ENCODE peak calls at places on chromosomes 6 and 20, in nine cellular contexts. Z is IMR-90; H is Calu3; A is CD8-positive, alpha-beta T cell; Y is AG10803; B is B cell; U is endodermal cell; F is GM06990; G is retinal pigment epithelial cell. Q is an unnamed sample.

GRCh38 chr6:40990301-40990700 is 48.7 kb downstream of the UNC5CL start:
- DNase-seq in U (no peak), B (no peak), Y (no peak), H (no peak), A (no peak), G (no peak), Z (no peak), F (no peak), Q (peak; percentile 26)

GRCh38 chr6:5302995-5303622 is 41.8 kb downstream of the FARS2 start:
- DNase-seq in B (peak; percentile 73), G (no peak), A (peak; percentile 5), Z (peak; percentile 5), U (peak; percentile 90), H (peak; percentile 51), F (peak; percentile 61), Y (no peak), Q (peak; percentile 46)

GRCh38 chr6:7216941-7217621 is 95.9 kb downstream of the SSR1 start:
- DNase-seq in G (peak; percentile 25), H (no peak), Y (no peak), U (peak; percentile 82), F (no peak), B (no peak), A (no peak), Z (no peak), Q (no peak)

GRCh38 chr6:16766043-16766521 is 4.8 kb upstream of the ATXN1 start:
- DNase-seq in U (no peak), G (no peak), Z (peak; percentile 92), H (peak; percentile 7), F (peak; percentile 20), Y (peak; percentile 96), B (no peak), A (no peak), Q (no peak)

GRCh38 chr6:44049163-44049988 is 77.9 kb downstream of the MRPL14 start:
- DNase-seq in B (no peak), H (no peak), Y (peak; percentile 69), U (no peak), A (no peak), G (no peak), Z (peak; percentile 62), F (no peak), Q (no peak)

GRCh38 chr6:111358454-111358853 is 124.6 kb downstream of the REV3L start:
- DNase-seq in Y (no peak), U (no peak), B (no peak), A (no peak), F (no peak), H (no peak), G (no peak), Z (peak; percentile 59), Q (no peak)

GRCh38 chr6:72922401-72922800 is 300.5 kb downstream of the KCNQ5 start:
- DNase-seq in A (no peak), Z (peak; percentile 23), Y (peak; percentile 42), F (no peak), B (no peak), H (no peak), G (no peak), U (no peak), Q (no peak)

GRCh38 chr6:168670386-168670985 is 229.5 kb downstream of the SMOC2 start:
- DNase-seq in Z (no peak), G (no peak), U (no peak), B (no peak), F (no peak), A (no peak), H (no peak), Y (no peak), Q (no peak)

GRCh38 chr20:41124451-41125094 is 12.8 kb upstream of the PLCG1 start:
- DNase-seq in A (no peak), H (no peak), F (no peak), Z (no peak), B (no peak), Y (no peak), G (no peak), U (no peak), Q (no peak)

GRCh38 chr20:41125530-41126457 is 11.5 kb upstream of the PLCG1 start:
- DNase-seq in Y (no peak), B (no peak), H (no peak), Z (no peak), U (no peak), G (no peak), F (no peak), A (no peak), Q (peak; percentile 44)

GRCh38 chr20:41123636-41124035 is 13.7 kb upstream of the PLCG1 start:
- DNase-seq in U (no peak), G (no peak), H (no peak), Y (no peak), A (no peak), B (no peak), Z (no peak), F (no peak), Q (no peak)

GRCh38 chr20:41131594-41132387 is 5.6 kb upstream of the PLCG1 start:
- DNase-seq in U (no peak), G (no peak), F (peak; percentile 44), Z (no peak), A (no peak), Y (no peak), H (no peak), B (no peak), Q (no peak)

DNA sequence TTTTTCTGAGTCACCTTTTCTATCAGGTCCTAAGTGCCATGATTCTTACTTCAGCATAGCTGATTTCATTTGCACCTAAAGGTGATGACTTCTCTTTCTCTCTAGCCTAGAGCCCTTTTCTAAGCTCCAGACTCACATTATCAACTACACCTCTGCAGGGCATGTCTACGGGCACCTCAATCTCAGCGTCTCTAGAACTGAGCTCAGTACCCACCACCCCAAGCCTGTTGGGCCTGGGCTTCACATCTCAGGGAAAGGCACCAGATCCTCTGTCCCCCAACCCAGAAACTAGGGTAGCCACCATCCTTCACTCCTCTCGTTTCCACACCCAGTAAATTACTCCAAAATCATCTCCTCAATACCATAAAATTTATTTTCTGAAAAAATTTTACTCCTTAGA is 10.6 kb upstream of the PLCG1 start:
- DNase-seq in B (no peak), A (no peak), Z (no peak), H (no peak), Y (no peak), F (no peak), G (no peak), U (no peak), Q (no peak)
- TF ChIP-seq CTCF in B (no peak), A (no peak), Z (no peak), H (no peak), Y (no peak), F (no peak), G (no peak), U (no peak), Q (no peak)

GRCh38 chr20:33147299-33147698 is 20.7 kb upstream of the BPIFA2 start:
- DNase-seq in U (peak; percentile 3), A (no peak), F (no peak), Z (no peak), B (no peak), Y (no peak), H (no peak), G (no peak), Q (no peak)

GRCh38 chr20:33145521-33145920 is 22.4 kb upstream of the BPIFA2 start:
- DNase-seq in H (no peak), U (peak; percentile 11), Z (no peak), Y (no peak), B (no peak), F (no peak), G (no peak), A (no peak), Q (no peak)

DNA sequence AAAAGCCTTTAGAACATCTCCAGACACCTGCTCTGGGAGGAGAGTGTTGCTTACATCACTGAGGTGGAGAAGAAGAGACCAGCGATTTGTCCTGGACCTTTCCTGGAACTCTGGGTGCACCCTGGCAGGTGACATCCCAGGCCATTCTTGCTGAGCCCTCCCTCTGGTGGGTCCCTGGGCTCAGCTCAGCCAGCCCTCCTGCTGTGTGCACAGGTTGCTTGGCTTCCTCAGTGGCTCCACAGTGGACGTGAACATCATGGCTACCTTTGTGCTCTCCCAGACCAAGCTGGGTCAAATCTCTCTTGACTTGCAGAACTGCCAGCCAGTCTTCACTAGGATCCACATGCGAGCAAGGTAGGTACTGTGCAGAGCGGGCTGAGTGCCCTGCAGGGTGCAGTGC is 19.9 kb upstream of the BPIFA2 start:
- DNase-seq in Z (no peak), G (no peak), F (no peak), A (no peak), U (peak; percentile 33), B (no peak), Y (no peak), H (no peak), Q (no peak)
- TF ChIP-seq CTCF in Z (no peak), G (no peak), F (no peak), A (no peak), U (no peak), B (no peak), Y (no peak), H (no peak), Q (no peak)

DNA sequence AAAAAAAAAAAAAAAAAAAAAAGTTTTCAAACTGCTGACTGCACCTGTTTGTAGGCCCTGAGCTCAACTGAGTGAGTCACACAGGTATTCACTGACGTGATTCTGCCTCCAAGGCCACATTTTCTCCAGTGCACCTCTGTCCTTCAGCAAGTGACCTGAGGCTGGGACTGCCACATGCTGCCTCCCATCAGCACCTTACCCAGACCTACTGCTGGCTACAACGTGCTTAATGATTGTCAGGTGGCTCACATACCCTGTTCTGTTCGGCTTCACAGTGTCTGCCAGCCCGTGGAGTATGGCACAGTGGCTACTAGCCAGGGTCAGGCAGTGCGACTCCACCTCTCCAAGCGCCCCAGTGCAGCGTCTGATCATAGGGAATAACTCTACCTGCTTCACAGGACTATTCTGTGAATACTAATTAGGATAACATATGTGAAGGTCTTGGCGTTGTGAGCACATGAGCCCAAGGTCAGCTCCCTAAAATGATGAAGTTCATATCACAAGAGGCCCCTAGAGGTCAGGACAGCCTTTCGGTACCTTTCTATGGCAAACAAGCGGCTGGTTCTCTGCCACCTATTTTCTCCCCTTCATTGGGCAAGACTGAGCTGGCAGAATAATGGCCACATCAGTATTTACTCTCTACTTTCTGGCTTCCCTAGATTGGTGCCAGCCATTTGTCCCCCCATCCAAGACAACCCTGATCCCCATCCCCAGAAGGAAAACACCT is 28.1 kb downstream of the RIPOR3 start:
- DNase-seq in Z (no peak), F (no peak), A (no peak), G (no peak), B (no peak), U (peak; percentile 73), Y (no peak), H (peak; percentile 79), Q (peak; percentile 82)
- TF ChIP-seq CTCF in Z (no peak), F (peak; percentile 8), A (no peak), G (peak; percentile 42), B (no peak), U (peak; percentile 75), Y (no peak), H (peak; percentile 63), Q (peak; percentile 82)

DNA sequence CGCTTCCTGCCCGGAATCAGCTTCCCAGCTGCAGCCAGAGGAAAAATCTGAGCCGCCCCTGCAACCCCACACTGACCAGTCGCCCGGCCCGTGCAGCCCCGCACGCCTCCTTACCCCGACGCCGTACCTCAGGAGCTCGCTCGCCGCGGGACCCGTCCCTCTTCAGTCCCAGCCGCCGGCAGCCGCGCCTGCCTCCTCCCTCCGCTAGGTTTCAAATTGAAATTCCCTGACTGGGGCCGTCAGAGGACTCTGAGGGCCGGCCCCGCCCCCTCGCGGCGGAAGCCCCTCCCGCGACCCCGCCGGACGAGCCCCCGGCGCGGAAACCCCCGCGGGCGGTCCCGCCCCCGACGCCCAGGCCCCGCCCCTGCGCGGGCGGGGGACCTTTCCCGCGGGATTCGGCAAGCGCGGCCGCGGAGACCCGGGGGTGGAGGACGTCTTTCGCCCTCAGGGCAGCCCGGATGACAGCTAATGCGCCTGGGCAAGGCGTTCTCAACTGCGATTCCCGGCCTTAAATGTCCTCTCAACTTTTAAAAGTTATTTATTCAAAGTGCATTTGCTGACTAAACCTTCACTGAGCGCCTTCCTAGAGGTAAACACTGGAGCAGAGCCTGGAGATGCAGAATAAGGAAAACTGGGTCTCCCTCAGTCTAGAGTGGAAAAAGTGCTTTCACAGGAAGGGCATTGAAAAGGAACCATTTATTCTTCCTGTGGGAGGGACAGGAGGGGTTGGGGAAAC is at the start of gene EPB41L2:
- DNase-seq in Y (peak; percentile 87), A (peak; percentile 55), F (peak; percentile 91), G (peak; percentile 45), U (peak; percentile 96), H (peak; percentile 97), Z (peak; percentile 86), B (peak; percentile 95), Q (peak; percentile 95)
- TF ChIP-seq CTCF in Y (peak; percentile 11), A (peak; percentile 18), F (no peak), G (peak; percentile 8), U (peak; percentile 60), H (peak; percentile 36), Z (peak; percentile 20), B (peak; percentile 31), Q (peak; percentile 20)